ENCODE peak calls at places on chromosomes 2 and 18, in seven cellular contexts. One of them, this sample, is unnamed.

GRCh38 chr2:187775196-187775595 is 221.0 kb upstream of the TFPI start:
- DNase-seq in endothelial cell: no peak
- DNase-seq in CD8-positive, alpha-beta memory T cell: no peak
- DNase-seq in H54: no peak
- DNase-seq in AG10803: no peak
- DNase-seq in NCI-H1930: no peak
- DNase-seq in activated naive CD4-positive, alpha-beta T cell: no peak
- DNase-seq in this sample: no peak

GRCh38 chr18:12990128-12990485 is 1.1 kb upstream of the CEP192 start:
- DNase-seq in activated naive CD4-positive, alpha-beta T cell: no peak
- DNase-seq in H54: no peak
- DNase-seq in CD8-positive, alpha-beta memory T cell: peak
- DNase-seq in AG10803: no peak
- DNase-seq in endothelial cell: no peak
- DNase-seq in NCI-H1930: no peak
- DNase-seq in this sample: no peak

GRCh38 chr2:99863236-99863913 is 279.0 kb downstream of the AFF3 start:
- DNase-seq in CD8-positive, alpha-beta memory T cell: no peak
- DNase-seq in H54: no peak
- DNase-seq in endothelial cell: no peak
- DNase-seq in AG10803: no peak
- DNase-seq in activated naive CD4-positive, alpha-beta T cell: no peak
- DNase-seq in NCI-H1930: no peak
- DNase-seq in this sample: no peak

GRCh38 chr2:86056935-86057334 is 48.8 kb downstream of the POLR1A start:
- DNase-seq in activated naive CD4-positive, alpha-beta T cell: no peak
- DNase-seq in H54: no peak
- DNase-seq in AG10803: no peak
- DNase-seq in endothelial cell: no peak
- DNase-seq in NCI-H1930: no peak
- DNase-seq in CD8-positive, alpha-beta memory T cell: no peak
- DNase-seq in this sample: no peak

GRCh38 chr18:44051088-44051487 is 629.6 kb upstream of the SETBP1 start:
- DNase-seq in endothelial cell: no peak
- DNase-seq in AG10803: no peak
- DNase-seq in H54: no peak
- DNase-seq in NCI-H1930: no peak
- DNase-seq in activated naive CD4-positive, alpha-beta T cell: no peak
- DNase-seq in CD8-positive, alpha-beta memory T cell: no peak
- DNase-seq in this sample: no peak

GRCh38 chr2:23485261-23485660 is 100.3 kb downstream of the KLHL29 start:
- DNase-seq in activated naive CD4-positive, alpha-beta T cell: no peak
- DNase-seq in NCI-H1930: no peak
- DNase-seq in endothelial cell: no peak
- DNase-seq in AG10803: no peak
- DNase-seq in CD8-positive, alpha-beta memory T cell: no peak
- DNase-seq in H54: no peak
- DNase-seq in this sample: no peak

GRCh38 chr2:120287183-120288015 is 34.7 kb downstream of the RALB start:
- DNase-seq in CD8-positive, alpha-beta memory T cell: no peak
- DNase-seq in activated naive CD4-positive, alpha-beta T cell: no peak
- DNase-seq in AG10803: peak
- DNase-seq in H54: peak
- DNase-seq in NCI-H1930: no peak
- DNase-seq in endothelial cell: no peak
- DNase-seq in this sample: peak

GRCh38 chr18:51622676-51623075 is 425.2 kb upstream of the MEX3C start:
- DNase-seq in endothelial cell: no peak
- DNase-seq in H54: no peak
- DNase-seq in activated naive CD4-positive, alpha-beta T cell: no peak
- DNase-seq in AG10803: no peak
- DNase-seq in CD8-positive, alpha-beta memory T cell: no peak
- DNase-seq in NCI-H1930: no peak
- DNase-seq in this sample: no peak

GRCh38 chr2:16250466-16250865 is 310.1 kb downstream of the MYCN start:
- DNase-seq in CD8-positive, alpha-beta memory T cell: no peak
- DNase-seq in NCI-H1930: no peak
- DNase-seq in AG10803: no peak
- DNase-seq in activated naive CD4-positive, alpha-beta T cell: no peak
- DNase-seq in endothelial cell: no peak
- DNase-seq in H54: no peak
- DNase-seq in this sample: no peak

GRCh38 chr18:78407456-78407823 is 572.2 kb upstream of the SALL3 start:
- DNase-seq in activated naive CD4-positive, alpha-beta T cell: no peak
- DNase-seq in CD8-positive, alpha-beta memory T cell: no peak
- DNase-seq in NCI-H1930: no peak
- DNase-seq in H54: no peak
- DNase-seq in AG10803: no peak
- DNase-seq in endothelial cell: no peak
- DNase-seq in this sample: no peak

GRCh38 chr2:191299866-191300265 is 54.7 kb downstream of the MYO1B start:
- DNase-seq in activated naive CD4-positive, alpha-beta T cell: no peak
- DNase-seq in H54: no peak
- DNase-seq in CD8-positive, alpha-beta memory T cell: no peak
- DNase-seq in NCI-H1930: no peak
- DNase-seq in AG10803: peak
- DNase-seq in endothelial cell: no peak
- DNase-seq in this sample: no peak

GRCh38 chr18:64311859-64312258 is 163.0 kb upstream of the LINC00305 start:
- DNase-seq in endothelial cell: no peak
- DNase-seq in activated naive CD4-positive, alpha-beta T cell: no peak
- DNase-seq in H54: no peak
- DNase-seq in AG10803: no peak
- DNase-seq in CD8-positive, alpha-beta memory T cell: no peak
- DNase-seq in NCI-H1930: no peak
- DNase-seq in this sample: no peak

GRCh38 chr18:56563568-56563967 is 74.8 kb downstream of the TXNL1 start:
- DNase-seq in CD8-positive, alpha-beta memory T cell: no peak
- DNase-seq in H54: no peak
- DNase-seq in AG10803: no peak
- DNase-seq in NCI-H1930: no peak
- DNase-seq in activated naive CD4-positive, alpha-beta T cell: no peak
- DNase-seq in endothelial cell: peak
- DNase-seq in this sample: no peak

GRCh38 chr2:172293952-172294351 is 133.4 kb upstream of the ITGA6 start:
- DNase-seq in activated naive CD4-positive, alpha-beta T cell: no peak
- DNase-seq in H54: no peak
- DNase-seq in endothelial cell: no peak
- DNase-seq in NCI-H1930: no peak
- DNase-seq in CD8-positive, alpha-beta memory T cell: no peak
- DNase-seq in AG10803: peak
- DNase-seq in this sample: no peak

GRCh38 chr2:221629478-221629877 is 57.4 kb upstream of the EPHA4 start:
- DNase-seq in activated naive CD4-positive, alpha-beta T cell: no peak
- DNase-seq in CD8-positive, alpha-beta memory T cell: no peak
- DNase-seq in H54: peak
- DNase-seq in NCI-H1930: no peak
- DNase-seq in endothelial cell: no peak
- DNase-seq in AG10803: peak
- DNase-seq in this sample: no peak

GRCh38 chr2:141528990-141529389 is 601.8 kb downstream of the LRP1B start:
- DNase-seq in CD8-positive, alpha-beta memory T cell: no peak
- DNase-seq in endothelial cell: no peak
- DNase-seq in activated naive CD4-positive, alpha-beta T cell: no peak
- DNase-seq in NCI-H1930: no peak
- DNase-seq in H54: no peak
- DNase-seq in AG10803: no peak
- DNase-seq in this sample: no peak

GRCh38 chr2:85470850-85471800 is 52.6 kb downstream of the SH2D6 start:
- DNase-seq in activated naive CD4-positive, alpha-beta T cell: no peak
- DNase-seq in endothelial cell: no peak
- DNase-seq in NCI-H1930: no peak
- DNase-seq in H54: no peak
- DNase-seq in AG10803: no peak
- DNase-seq in CD8-positive, alpha-beta memory T cell: no peak
- DNase-seq in this sample: no peak

GRCh38 chr2:215618145-215618544 is 182.3 kb upstream of the FN1 start:
- DNase-seq in activated naive CD4-positive, alpha-beta T cell: no peak
- DNase-seq in H54: no peak
- DNase-seq in CD8-positive, alpha-beta memory T cell: no peak
- DNase-seq in endothelial cell: no peak
- DNase-seq in AG10803: no peak
- DNase-seq in NCI-H1930: no peak
- DNase-seq in this sample: no peak

GRCh38 chr2:52862801-52863200 is 904.8 kb upstream of the CHAC2 start:
- DNase-seq in NCI-H1930: no peak
- DNase-seq in endothelial cell: no peak
- DNase-seq in CD8-positive, alpha-beta memory T cell: no peak
- DNase-seq in AG10803: no peak
- DNase-seq in H54: no peak
- DNase-seq in activated naive CD4-positive, alpha-beta T cell: no peak
- DNase-seq in this sample: peak

GRCh38 chr18:12086249-12086648 is 7.4 kb upstream of the ANKRD62 start:
- DNase-seq in endothelial cell: no peak
- DNase-seq in CD8-positive, alpha-beta memory T cell: no peak
- DNase-seq in activated naive CD4-positive, alpha-beta T cell: no peak
- DNase-seq in AG10803: no peak
- DNase-seq in H54: no peak
- DNase-seq in NCI-H1930: no peak
- DNase-seq in this sample: no peak